ENCODE peak calls at places on chromosome 2, in five cellular contexts. J, T, F, Q and W are unnamed samples.

GRCh38 chr2:222594679-222595078 is 61.2 kb downstream of the FARSB start:
- DNase-seq in F (no peak), T (no peak), J (no peak), Q (no peak), W (peak; percentile 80)

GRCh38 chr2:10392951-10393647 is 55.0 kb downstream of the ODC1 start:
- DNase-seq in Q (no peak), J (peak; percentile 34), T (no peak), F (no peak), W (no peak)

GRCh38 chr2:154813636-154814035 is 115.1 kb downstream of the KCNJ3 start:
- DNase-seq in Q (no peak), F (no peak), T (no peak), J (no peak), W (no peak)

GRCh38 chr2:56450083-56450482 is 266.3 kb downstream of the CCDC85A start:
- DNase-seq in T (no peak), F (no peak), J (no peak), Q (no peak), W (no peak)

GRCh38 chr2:9897331-9897737 is 54.1 kb downstream of the TAF1B start:
- DNase-seq in Q (peak; percentile 19), J (no peak), T (peak; percentile 65), F (no peak), W (no peak)

GRCh38 chr2:63023444-63023843 is 27.2 kb upstream of the OTX1 start:
- DNase-seq in F (no peak), J (peak; percentile 40), Q (peak; percentile 12), T (peak; percentile 54), W (peak; percentile 60)

GRCh38 chr2:20963867-20964266 is 80.0 kb downstream of the APOB start:
- DNase-seq in T (no peak), Q (no peak), F (no peak), J (no peak), W (no peak)

GRCh38 chr2:225006730-225007129 is 35.5 kb downstream of the DOCK10 start:
- DNase-seq in F (no peak), T (no peak), J (no peak), Q (no peak), W (no peak)

GRCh38 chr2:29390131-29390530 is 274.9 kb downstream of the CLIP4 start:
- DNase-seq in F (no peak), Q (no peak), J (no peak), T (no peak), W (no peak)

GRCh38 chr2:36812196-36812595 is 115.7 kb downstream of the VIT start:
- DNase-seq in Q (no peak), F (peak; percentile 83), T (peak; percentile 22), J (peak; percentile 50), W (peak; percentile 35)

GRCh38 chr2:9737053-9737875 is 106.0 kb upstream of the TAF1B start:
- DNase-seq in J (peak; percentile 64), T (no peak), F (no peak), Q (no peak), W (peak; percentile 37)

GRCh38 chr2:232142049-232142448 is 180.5 kb downstream of the DIS3L2 start:
- DNase-seq in J (peak; percentile 25), T (peak; percentile 12), Q (no peak), F (no peak), W (peak; percentile 28)

DNA sequence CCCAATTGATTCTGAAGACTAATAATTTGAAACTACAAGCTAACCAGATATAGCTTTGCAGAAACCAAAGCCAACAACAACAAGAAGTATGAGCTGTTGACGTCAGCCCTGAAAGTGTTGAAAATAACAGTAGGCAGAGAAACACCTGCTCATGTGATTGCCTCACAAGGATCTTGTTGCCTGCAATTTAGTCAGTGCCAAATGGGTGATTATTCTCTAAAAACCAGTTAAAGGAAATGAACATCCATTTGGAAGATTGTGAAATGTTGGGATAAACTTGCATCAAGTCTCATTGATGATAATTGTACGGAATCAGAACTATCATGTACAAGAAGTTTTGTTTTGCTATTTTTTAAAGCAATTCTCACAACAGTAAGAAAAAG is 2.8 kb downstream of the CYTIP start:
- DNase-seq in F (no peak), Q (no peak), T (no peak), J (no peak), W (no peak)
- TF ChIP-seq SRF in F (no peak), Q (no peak), T (no peak), J (no peak), W (no peak)

GRCh38 chr2:96763511-96764252 is 3.0 kb downstream of the CNNM4 start:
- DNase-seq in Q (no peak), T (no peak), J (peak; percentile 71), F (peak; percentile 62), W (peak; percentile 49)

GRCh38 chr2:96762529-96763253 is 2.0 kb downstream of the CNNM4 start:
- DNase-seq in J (no peak), T (no peak), F (peak; percentile 61), Q (no peak), W (no peak)

GRCh38 chr2:96767135-96767871 is 6.6 kb downstream of the CNNM4 start:
- DNase-seq in T (no peak), F (no peak), J (no peak), Q (no peak), W (no peak)

GRCh38 chr2:96760986-96761832 is 507 bp downstream of the CNNM4 start:
- DNase-seq in T (no peak), F (no peak), Q (no peak), J (no peak), W (peak; percentile 33)

GRCh38 chr2:96764253-96764637 is 3.5 kb downstream of the CNNM4 start:
- DNase-seq in T (no peak), J (no peak), Q (no peak), F (no peak), W (no peak)
- TF ChIP-seq SRF in T (no peak), J (no peak), Q (no peak), F (no peak), W (no peak)

DNA sequence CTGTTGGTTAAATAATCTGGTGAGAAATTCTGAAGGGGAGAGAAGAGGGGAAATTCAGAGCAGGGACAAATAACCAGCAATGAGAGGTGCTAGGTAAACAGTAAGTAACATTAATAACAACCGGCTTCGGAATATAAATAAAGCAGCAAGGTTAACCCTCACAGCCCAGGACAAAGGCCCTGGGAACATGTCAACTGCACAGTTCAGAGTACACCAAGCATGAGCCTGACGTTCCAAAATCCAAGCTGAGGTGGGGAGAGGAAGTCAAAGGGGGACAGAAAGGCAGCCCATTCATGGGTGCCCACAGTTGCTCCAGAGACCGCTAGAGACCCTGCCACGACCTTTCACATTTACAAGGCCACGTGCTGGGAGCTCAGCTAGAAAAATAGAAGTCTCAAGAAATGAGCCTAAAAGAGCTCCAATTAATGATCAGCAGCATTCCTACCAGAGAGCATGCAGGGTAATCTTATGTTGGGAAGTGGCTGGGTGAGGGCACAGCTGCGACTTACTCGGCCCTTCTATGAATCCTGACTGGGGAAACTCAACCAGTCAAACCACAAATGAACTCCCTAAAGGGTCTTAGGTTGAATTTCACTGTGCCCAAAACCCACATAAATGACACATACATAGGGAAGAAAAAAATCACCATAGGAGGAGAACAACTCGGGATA is 55.1 kb downstream of the UXS1 start:
- DNase-seq in F (no peak), Q (no peak), T (no peak), J (no peak), W (no peak)
- TF ChIP-seq SRF in F (no peak), Q (no peak), T (no peak), J (no peak), W (no peak)

GRCh38 chr2:66041902-66042657 is 392.8 kb upstream of the MEIS1 start:
- DNase-seq in J (no peak), F (no peak), T (no peak), Q (no peak), W (no peak)
- TF ChIP-seq SRF in J (no peak), F (no peak), T (no peak), Q (no peak), W (no peak)

GRCh38 chr2:86584164-86584913 is 21.1 kb upstream of the CHMP3 start:
- DNase-seq in F (no peak), J (no peak), Q (no peak), T (no peak), W (no peak)
- TF ChIP-seq SRF in F (no peak), J (no peak), Q (no peak), T (no peak), W (no peak)

GRCh38 chr2:33788044-33788443 is 188.9 kb upstream of the FAM98A start:
- DNase-seq in F (no peak), J (no peak), Q (no peak), T (no peak), W (no peak)
- TF ChIP-seq SRF in F (no peak), J (no peak), Q (no peak), T (no peak), W (no peak)